ENCODE peak calls at places on chromosomes 2 and 18, in seven cellular contexts. Q is psoas muscle, M is heart left ventricle, X is right lobe of liver, U is HFF-Myc, W is kidney, C is upper lobe of right lung. H is an unnamed sample.

GRCh38 chr18:46338761-46339160 is 234.6 kb downstream of the HAUS1 start:
- DNase-seq in Q (no peak), M (no peak), X (no peak), U (no peak), W (no peak), C (peak), H (no peak)

GRCh38 chr2:2530334-2530733 is 199.3 kb upstream of the MYT1L start:
- DNase-seq in Q (no peak), M (no peak), X (no peak), U (no peak), W (peak), C (no peak), H (no peak)

GRCh38 chr2:127423880-127424279 is 5.7 kb downstream of the PROC start:
- DNase-seq in Q (no peak), M (no peak), X (no peak), U (no peak), W (no peak), C (no peak), H (no peak)

GRCh38 chr2:237059155-237059875 is 26.4 kb upstream of the COPS8 start:
- DNase-seq in Q (no peak), M (no peak), X (no peak), U (no peak), W (no peak), C (no peak), H (peak)

GRCh38 chr2:79776461-79777146 is 263.8 kb downstream of the CTNNA2 start:
- DNase-seq in Q (no peak), M (no peak), X (no peak), U (no peak), W (no peak), C (no peak), H (no peak)

GRCh38 chr2:98487806-98488189 is 43.1 kb downstream of the INPP4A start:
- DNase-seq in Q (no peak), M (no peak), X (no peak), U (no peak), W (peak), C (no peak), H (peak)

GRCh38 chr2:148533004-148533403 is 111.5 kb upstream of the EPC2 start:
- DNase-seq in Q (no peak), M (no peak), X (no peak), U (no peak), W (no peak), C (no peak), H (no peak)

GRCh38 chr18:9453273-9453672 is 22.0 kb upstream of the RALBP1 start:
- DNase-seq in Q (no peak), M (no peak), X (no peak), U (no peak), W (no peak), C (no peak), H (no peak)

GRCh38 chr2:102094917-102095316 is 47.6 kb upstream of the IL1R1 start:
- DNase-seq in Q (peak), M (no peak), X (no peak), U (peak), W (no peak), C (no peak), H (no peak)

GRCh38 chr2:110149330-110150220 is 34.0 kb upstream of the MALL start:
- DNase-seq in Q (no peak), M (no peak), X (no peak), U (no peak), W (no peak), C (no peak), H (no peak)

GRCh38 chr2:191165190-191165643 is 14.4 kb upstream of the STAT4 start:
- DNase-seq in Q (no peak), M (no peak), X (no peak), U (no peak), W (no peak), C (no peak), H (peak)

GRCh38 chr18:68445131-68445530 is 269.8 kb downstream of the TMX3 start:
- DNase-seq in Q (no peak), M (no peak), X (no peak), U (no peak), W (no peak), C (no peak), H (no peak)

GRCh38 chr2:215499330-215499729 is 63.5 kb upstream of the FN1 start:
- DNase-seq in Q (no peak), M (no peak), X (no peak), U (no peak), W (no peak), C (no peak), H (no peak)

GRCh38 chr18:79182047-79182713 is 113.0 kb downstream of the ATP9B start:
- DNase-seq in Q (no peak), M (no peak), X (no peak), U (no peak), W (no peak), C (no peak), H (no peak)
- H3K4me3 ChIP-seq in Q (no peak), M (no peak), X (no peak), U (no peak), W (no peak), C (no peak), H (no peak)

GRCh38 chr2:207828361-207829057 is 58.8 kb upstream of the FZD5 start:
- DNase-seq in Q (no peak), M (no peak), X (no peak), U (no peak), W (no peak), C (no peak), H (no peak)
- H3K4me3 ChIP-seq in Q (no peak), M (no peak), X (no peak), U (no peak), W (no peak), C (no peak), H (no peak)

DNA sequence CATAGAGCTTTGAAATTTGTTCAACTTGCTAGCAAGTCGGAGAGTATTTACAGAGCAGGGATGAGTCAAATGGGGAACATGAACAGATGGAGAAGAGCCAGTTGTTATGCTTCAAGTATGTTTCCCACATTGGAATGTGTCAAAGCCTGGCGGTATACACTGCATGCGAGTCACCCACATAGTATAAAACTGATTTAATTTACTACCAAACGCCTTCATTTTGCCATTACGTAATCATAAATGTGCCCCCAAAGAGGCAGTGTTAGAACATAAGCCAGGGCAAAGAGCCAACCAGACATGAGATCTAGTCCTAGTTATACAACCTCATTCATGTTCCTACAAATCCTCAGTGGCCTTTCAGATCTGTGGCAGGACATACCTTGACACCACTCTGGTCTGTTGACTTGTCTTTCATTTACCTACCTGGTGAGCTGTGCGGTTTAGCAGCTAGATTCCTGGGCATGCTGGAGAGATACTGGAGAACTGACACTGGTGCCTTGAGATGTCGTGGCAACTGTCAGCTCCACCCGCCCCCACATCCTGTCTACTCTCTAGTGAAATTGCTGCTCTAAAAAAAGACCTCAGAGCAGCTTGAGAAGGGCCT is 21.7 kb upstream of the NRP2 start:
- DNase-seq in Q (peak), M (no peak), X (no peak), U (peak), W (peak), C (no peak), H (no peak)
- H3K4me3 ChIP-seq in Q (no peak), M (no peak), X (no peak), U (no peak), W (no peak), C (no peak), H (no peak)

GRCh38 chr2:239192456-239192855 is 208.4 kb downstream of the HDAC4 start:
- DNase-seq in Q (no peak), M (no peak), X (peak), U (no peak), W (peak), C (peak), H (no peak)
- H3K4me3 ChIP-seq in Q (no peak), M (no peak), X (no peak), U (no peak), W (no peak), C (no peak), H (no peak)

GRCh38 chr2:232523682-232524597 is 2.0 kb upstream of the CHRND start:
- DNase-seq in Q (peak), M (peak), X (no peak), U (no peak), W (no peak), C (no peak), H (peak)
- H3K4me3 ChIP-seq in Q (peak), M (peak), X (no peak), U (peak), W (no peak), C (no peak), H (peak)

GRCh38 chr2:46548103-46548486 is 68.7 kb downstream of the TMEM247 start:
- DNase-seq in Q (peak), M (peak), X (peak), U (no peak), W (no peak), C (peak), H (no peak)

GRCh38 chr2:46548521-46549144 is 69.3 kb downstream of the TMEM247 start:
- DNase-seq in Q (no peak), M (no peak), X (no peak), U (no peak), W (no peak), C (no peak), H (no peak)

GRCh38 chr2:46547223-46548102 is 68.1 kb downstream of the TMEM247 start:
- DNase-seq in Q (peak), M (peak), X (peak), U (no peak), W (no peak), C (no peak), H (no peak)

GRCh38 chr2:46549159-46549902 is 70.0 kb downstream of the TMEM247 start:
- DNase-seq in Q (no peak), M (no peak), X (no peak), U (no peak), W (no peak), C (no peak), H (peak)

DNA sequence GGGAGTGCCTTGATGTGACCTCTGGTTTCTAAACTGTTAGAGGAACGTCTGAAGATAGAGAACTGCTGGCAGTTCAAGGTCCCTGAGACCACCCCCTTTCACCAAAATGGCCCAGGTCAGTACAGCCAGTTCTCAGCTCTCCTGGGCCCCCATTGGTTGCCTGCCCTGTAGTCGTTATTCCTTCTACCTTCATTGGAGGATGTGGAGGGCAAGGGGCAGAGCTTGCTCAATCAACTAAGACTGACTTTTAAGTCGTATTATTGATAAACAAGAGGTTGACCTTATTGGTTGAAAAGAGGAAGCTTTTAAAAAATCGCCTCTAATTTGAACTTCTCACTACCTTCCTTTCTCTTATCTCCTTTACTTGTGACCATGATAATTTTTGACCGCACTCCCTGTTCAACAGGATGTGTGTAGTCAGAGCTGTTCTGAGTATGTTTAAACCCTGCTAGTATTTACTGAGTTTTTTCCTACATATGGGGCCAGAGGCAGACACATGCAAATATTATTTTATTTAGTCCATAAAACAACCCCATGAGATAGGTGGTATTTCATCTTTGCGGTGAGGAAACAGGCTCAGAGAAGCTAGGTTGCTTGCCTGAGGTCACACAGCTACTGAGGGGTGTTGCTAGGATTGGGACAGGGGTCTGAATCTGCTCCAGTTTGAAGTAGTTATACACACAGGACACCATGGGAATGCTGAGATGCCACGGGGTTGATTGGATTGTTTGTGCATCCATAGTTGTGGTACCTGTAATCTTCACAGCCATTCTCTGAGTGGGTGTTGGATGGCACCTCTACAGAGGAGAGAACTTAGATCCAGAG is 65.9 kb downstream of the TMEM247 start:
- DNase-seq in Q (no peak), M (no peak), X (no peak), U (no peak), W (no peak), C (no peak), H (no peak)
- H3K4me3 ChIP-seq in Q (peak), M (peak), X (no peak), U (no peak), W (no peak), C (no peak), H (no peak)

GRCh38 chr2:189408294-189408693 is 33.0 kb upstream of the WDR75 start:
- DNase-seq in Q (no peak), M (no peak), X (no peak), U (no peak), W (no peak), C (no peak), H (no peak)
- H3K4me3 ChIP-seq in Q (no peak), M (no peak), X (no peak), U (no peak), W (no peak), C (no peak), H (no peak)

GRCh38 chr2:44166096-44166495 is 2.6 kb upstream of the PPM1B start:
- DNase-seq in Q (no peak), M (no peak), X (no peak), U (no peak), W (peak), C (no peak), H (no peak)

GRCh38 chr2:44167311-44167907 is 1.3 kb upstream of the PPM1B start:
- DNase-seq in Q (no peak), M (no peak), X (no peak), U (no peak), W (no peak), C (no peak), H (no peak)

GRCh38 chr2:44167908-44168683 is 579 bp upstream of the PPM1B start:
- DNase-seq in Q (peak), M (peak), X (peak), U (peak), W (peak), C (peak), H (peak)

GRCh38 chr2:44163782-44164181 is 4.9 kb upstream of the PPM1B start:
- DNase-seq in Q (no peak), M (no peak), X (no peak), U (no peak), W (no peak), C (no peak), H (no peak)

GRCh38 chr2:44164617-44165016 is 4.1 kb upstream of the PPM1B start:
- DNase-seq in Q (no peak), M (no peak), X (no peak), U (no peak), W (no peak), C (no peak), H (no peak)
- H3K4me3 ChIP-seq in Q (no peak), M (no peak), X (no peak), U (no peak), W (no peak), C (no peak), H (no peak)

DNA sequence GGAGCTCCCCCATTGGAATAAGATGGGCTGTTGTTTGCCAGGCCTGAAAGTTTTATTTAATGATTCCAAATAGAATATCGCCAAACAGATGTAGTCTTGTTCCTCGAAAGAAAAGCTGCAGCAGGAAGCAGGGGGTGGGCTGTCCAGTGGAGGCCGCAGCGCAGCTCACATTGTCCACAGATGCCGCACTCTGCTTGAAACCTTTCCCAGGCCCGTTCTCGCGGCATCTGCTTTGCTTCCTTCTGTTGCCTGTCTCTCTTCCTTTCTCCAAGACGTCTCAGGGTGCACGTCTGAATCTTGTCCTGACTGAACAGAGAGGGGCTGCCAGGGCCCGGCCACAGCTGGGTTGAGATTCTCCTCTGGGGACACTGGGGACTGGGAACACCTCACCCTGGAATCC is 12.4 kb upstream of the IGFBP2 start:
- DNase-seq in Q (no peak), M (peak), X (no peak), U (peak), W (no peak), C (no peak), H (no peak)
- H3K4me3 ChIP-seq in Q (no peak), M (no peak), X (no peak), U (no peak), W (no peak), C (no peak), H (no peak)

GRCh38 chr2:12127639-12128038 is 381.2 kb downstream of the LPIN1 start:
- DNase-seq in Q (no peak), M (no peak), X (no peak), U (no peak), W (no peak), C (no peak), H (peak)
- H3K4me3 ChIP-seq in Q (no peak), M (no peak), X (no peak), U (no peak), W (no peak), C (no peak), H (no peak)